ENCODE peak calls at places on chromosomes 12 and 14, in ten cellular contexts. T is mucosa of descending colon, H is dorsolateral prefrontal cortex, Z is HFFc6, E is fibroblast of lung, X is coronary artery, P is tibial nerve, S is mesothelial cell of epicardium, W is Panc1, V is astrocyte of the cerebellum. M is an unnamed sample.

GRCh38 chr12:117538032-117538690 is 176.7 kb upstream of the NOS1 start:
- DNase-seq in S (no peak), W (no peak), E (no peak), X (no peak), H (no peak), P (no peak), V (no peak), T (no peak), Z (no peak), M (no peak)

GRCh38 chr12:29726321-29726692 is 57.4 kb downstream of the TMTC1 start:
- DNase-seq in P (no peak), T (peak; percentile 7), X (no peak), S (no peak), V (peak; percentile 40), Z (no peak), E (peak; percentile 51), H (no peak), W (no peak), M (no peak)

GRCh38 chr12:42213023-42213422 is 25.0 kb downstream of the YAF2 start:
- DNase-seq in Z (no peak), X (no peak), T (peak; percentile 59), P (no peak), W (no peak), S (no peak), V (no peak), E (peak; percentile 51), H (no peak), M (no peak)

GRCh38 chr14:101097109-101097793 is 193.7 kb upstream of the RTL1 start:
- DNase-seq in W (no peak), V (no peak), H (no peak), X (no peak), P (no peak), S (no peak), T (no peak), Z (no peak), E (no peak), M (no peak)

GRCh38 chr14:52080171-52080800 is 11.4 kb upstream of the NID2 start:
- DNase-seq in E (peak; percentile 81), W (no peak), P (no peak), X (no peak), Z (peak; percentile 60), V (no peak), T (no peak), S (no peak), H (no peak), M (no peak)

GRCh38 chr12:62256408-62257079 is 3.7 kb upstream of the USP15 start:
- DNase-seq in P (no peak), T (no peak), X (no peak), H (no peak), V (no peak), S (no peak), Z (no peak), W (no peak), E (peak; percentile 57), M (no peak)

GRCh38 chr12:109625131-109625559 is 51.6 kb downstream of the MVK start:
- DNase-seq in W (no peak), E (peak; percentile 40), T (no peak), V (no peak), P (no peak), H (peak; percentile 84), Z (peak; percentile 42), X (no peak), S (no peak), M (no peak)

GRCh38 chr12:45200497-45201043 is 15.3 kb upstream of the ANO6 start:
- DNase-seq in V (no peak), W (no peak), E (no peak), H (no peak), S (no peak), T (no peak), X (no peak), Z (no peak), P (no peak), M (no peak)

GRCh38 chr12:121808623-121809022 is 4.8 kb downstream of the SETD1B start:
- DNase-seq in Z (no peak), S (no peak), V (no peak), T (no peak), W (no peak), P (no peak), H (no peak), X (no peak), E (no peak), M (no peak)

GRCh38 chr12:46677749-46678148 is 148.0 kb downstream of the SLC38A4 start:
- DNase-seq in E (peak; percentile 43), S (no peak), P (no peak), T (no peak), H (no peak), W (no peak), V (peak; percentile 23), X (no peak), Z (peak; percentile 51), M (no peak)

GRCh38 chr14:101464984-101465794 is 96.1 kb upstream of the DIO3 start:
- DNase-seq in Z (no peak), V (no peak), X (peak; percentile 47), P (no peak), T (no peak), E (no peak), W (no peak), H (peak; percentile 20), S (no peak), M (no peak)

GRCh38 chr12:92897844-92898243 is 31.3 kb downstream of the EEA1 start:
- DNase-seq in H (no peak), E (no peak), W (no peak), X (no peak), V (no peak), T (no peak), Z (no peak), S (no peak), P (no peak), M (no peak)

GRCh38 chr14:68219407-68219806 is 399.8 kb downstream of the RAD51B start:
- DNase-seq in W (no peak), P (no peak), S (no peak), H (no peak), E (no peak), X (no peak), V (no peak), Z (no peak), T (no peak), M (no peak)
- TF ChIP-seq CTCF in W (no peak), P (no peak), S (no peak), H (no peak), E (no peak), X (no peak), V (no peak), Z (no peak), T (no peak), M (no peak)

DNA sequence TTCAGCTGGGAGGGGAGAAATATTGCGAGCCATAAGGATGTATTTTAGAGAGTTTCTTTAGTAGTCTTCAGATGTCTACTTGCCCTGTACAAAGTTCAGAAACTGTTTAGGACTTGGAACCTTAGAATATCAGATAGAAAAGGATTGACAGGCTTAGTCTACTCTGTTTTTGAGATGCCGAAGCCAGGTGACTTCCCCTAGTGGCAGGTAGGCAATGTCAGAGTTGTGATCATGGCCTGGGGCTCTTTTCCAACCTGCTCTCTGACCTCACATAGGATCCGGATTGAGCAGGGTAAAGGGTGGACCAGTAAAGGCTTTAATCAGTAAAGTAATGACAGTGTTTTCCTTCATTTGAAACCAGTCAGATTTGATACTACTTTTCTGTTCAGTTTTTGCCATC is 59.6 kb downstream of the PRKCH start:
- DNase-seq in H (no peak), Z (no peak), P (no peak), S (no peak), T (no peak), E (no peak), W (no peak), X (no peak), V (no peak), M (no peak)
- TF ChIP-seq CTCF in H (no peak), Z (no peak), P (no peak), S (no peak), T (no peak), E (no peak), W (no peak), X (no peak), V (no peak), M (no peak)

DNA sequence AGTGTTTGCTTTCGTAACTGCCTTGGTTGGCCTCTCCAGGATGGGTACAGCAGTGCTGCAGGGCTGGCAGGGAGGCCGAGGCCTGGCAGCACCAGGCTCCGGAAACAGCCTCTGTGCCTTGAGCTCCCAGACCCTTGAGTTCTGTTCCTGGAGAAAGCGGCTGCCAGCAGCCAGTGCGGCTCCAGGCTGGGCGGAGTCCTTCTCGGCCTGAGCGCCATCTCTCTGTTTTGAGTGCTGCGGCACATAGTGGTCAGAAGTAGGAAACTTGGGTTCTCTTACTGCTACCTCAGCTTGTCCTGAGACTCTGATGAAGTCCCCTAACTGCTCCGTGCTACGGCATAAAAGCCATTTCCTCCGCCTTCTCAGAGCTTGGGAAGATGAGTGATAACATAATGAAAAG is 65.9 kb downstream of the KCNA1 start:
- DNase-seq in E (no peak), W (no peak), Z (no peak), S (no peak), T (no peak), V (no peak), P (no peak), X (no peak), H (no peak), M (no peak)
- TF ChIP-seq CTCF in E (no peak), W (no peak), Z (no peak), S (no peak), T (no peak), V (peak; percentile 26), P (no peak), X (no peak), H (no peak), M (no peak)

GRCh38 chr12:47800582-47800981 is 19.1 kb downstream of the HDAC7 start:
- DNase-seq in S (no peak), W (no peak), E (no peak), T (no peak), V (no peak), P (no peak), H (no peak), X (no peak), Z (no peak), M (no peak)

GRCh38 chr12:47801170-47801903 is 18.4 kb downstream of the HDAC7 start:
- DNase-seq in E (no peak), W (no peak), V (no peak), S (no peak), Z (no peak), P (no peak), T (peak; percentile 20), X (no peak), H (no peak), M (no peak)

GRCh38 chr12:47801904-47802246 is 17.8 kb downstream of the HDAC7 start:
- DNase-seq in Z (no peak), V (no peak), H (no peak), S (no peak), E (no peak), P (no peak), T (no peak), X (no peak), W (no peak), M (no peak)

GRCh38 chr12:47803196-47803875 is 16.4 kb downstream of the HDAC7 start:
- DNase-seq in S (no peak), W (no peak), E (no peak), P (no peak), X (no peak), H (no peak), V (no peak), T (no peak), Z (no peak), M (no peak)

GRCh38 chr12:47802312-47802711 is 17.4 kb downstream of the HDAC7 start:
- DNase-seq in W (no peak), S (no peak), E (no peak), X (no peak), H (no peak), V (no peak), T (no peak), P (no peak), Z (no peak), M (no peak)
- TF ChIP-seq CTCF in W (no peak), S (peak; percentile 22), E (peak; percentile 17), X (no peak), H (no peak), V (peak; percentile 51), T (no peak), P (no peak), Z (peak; percentile 69), M (peak; percentile 46)

GRCh38 chr14:93543766-93544165 is 113.0 kb downstream of the UNC79 start:
- DNase-seq in T (no peak), H (no peak), X (no peak), E (peak; percentile 14), S (no peak), V (no peak), Z (peak; percentile 33), P (no peak), W (no peak), M (no peak)
- TF ChIP-seq CTCF in T (no peak), H (peak; percentile 41), X (no peak), E (peak; percentile 25), S (no peak), V (peak; percentile 19), Z (peak; percentile 71), P (no peak), W (peak; percentile 43), M (peak; percentile 66)

M was measured in neural crest cell.